ENCODE peak calls at places on chromosomes 6 and 20, in eight cellular contexts. One of them, this sample, is unnamed.

GRCh38 chr6:16319813-16320532 is 81.6 kb downstream of the GMPR start:
- DNase-seq in colonic mucosa: peak
- DNase-seq in small intestine: peak
- DNase-seq in HuH-7: no peak
- DNase-seq in OCI-LY7: no peak
- DNase-seq in NCI-H1105 treated with DMSO at 0.1 percent for 48 hours: no peak
- DNase-seq in HT-29: no peak
- DNase-seq in Ammon's horn: peak
- DNase-seq in this sample: peak

GRCh38 chr6:82363368-82364086 is at the start of gene TPBG:
- DNase-seq in NCI-H1105 treated with DMSO at 0.1 percent for 48 hours: peak
- DNase-seq in OCI-LY7: no peak
- DNase-seq in Ammon's horn: peak
- DNase-seq in colonic mucosa: peak
- DNase-seq in HuH-7: peak
- DNase-seq in HT-29: peak
- DNase-seq in small intestine: peak
- DNase-seq in this sample: peak

GRCh38 chr6:87558446-87558845 is 31.3 kb downstream of the RARS2 start:
- DNase-seq in Ammon's horn: no peak
- DNase-seq in HuH-7: no peak
- DNase-seq in colonic mucosa: no peak
- DNase-seq in small intestine: no peak
- DNase-seq in NCI-H1105 treated with DMSO at 0.1 percent for 48 hours: no peak
- DNase-seq in OCI-LY7: no peak
- DNase-seq in HT-29: no peak
- DNase-seq in this sample: no peak

GRCh38 chr6:51398793-51399192 is 580.1 kb downstream of the TFAP2B start:
- DNase-seq in colonic mucosa: no peak
- DNase-seq in HuH-7: peak
- DNase-seq in HT-29: peak
- DNase-seq in OCI-LY7: no peak
- DNase-seq in Ammon's horn: no peak
- DNase-seq in small intestine: no peak
- DNase-seq in NCI-H1105 treated with DMSO at 0.1 percent for 48 hours: no peak
- DNase-seq in this sample: no peak

GRCh38 chr6:26388014-26388413 is 5.1 kb downstream of the BTN2A2 start:
- DNase-seq in OCI-LY7: no peak
- DNase-seq in small intestine: no peak
- DNase-seq in colonic mucosa: no peak
- DNase-seq in NCI-H1105 treated with DMSO at 0.1 percent for 48 hours: no peak
- DNase-seq in HT-29: no peak
- DNase-seq in HuH-7: no peak
- DNase-seq in Ammon's horn: no peak
- DNase-seq in this sample: no peak

GRCh38 chr20:36542516-36543186 is 1.3 kb downstream of the MYL9 start:
- DNase-seq in Ammon's horn: no peak
- DNase-seq in small intestine: no peak
- DNase-seq in OCI-LY7: no peak
- DNase-seq in NCI-H1105 treated with DMSO at 0.1 percent for 48 hours: no peak
- DNase-seq in HuH-7: no peak
- DNase-seq in HT-29: no peak
- DNase-seq in colonic mucosa: no peak
- DNase-seq in this sample: no peak

GRCh38 chr6:26576929-26577719 is 19.6 kb upstream of the ABT1 start:
- DNase-seq in small intestine: peak
- DNase-seq in Ammon's horn: peak
- DNase-seq in HT-29: peak
- DNase-seq in OCI-LY7: no peak
- DNase-seq in NCI-H1105 treated with DMSO at 0.1 percent for 48 hours: no peak
- DNase-seq in colonic mucosa: peak
- DNase-seq in HuH-7: no peak
- DNase-seq in this sample: peak

GRCh38 chr6:139402935-139403386 is 28.5 kb upstream of the CITED2 start:
- DNase-seq in HuH-7: no peak
- DNase-seq in HT-29: no peak
- DNase-seq in Ammon's horn: no peak
- DNase-seq in small intestine: no peak
- DNase-seq in NCI-H1105 treated with DMSO at 0.1 percent for 48 hours: no peak
- DNase-seq in OCI-LY7: no peak
- DNase-seq in colonic mucosa: no peak
- DNase-seq in this sample: no peak

GRCh38 chr6:125904871-125905270 is 51.7 kb upstream of the HINT3 start:
- DNase-seq in small intestine: no peak
- DNase-seq in NCI-H1105 treated with DMSO at 0.1 percent for 48 hours: no peak
- DNase-seq in colonic mucosa: no peak
- DNase-seq in Ammon's horn: no peak
- DNase-seq in OCI-LY7: no peak
- DNase-seq in HuH-7: no peak
- DNase-seq in HT-29: no peak
- DNase-seq in this sample: no peak

GRCh38 chr6:51989789-51990188 is 97.6 kb downstream of the PKHD1 start:
- DNase-seq in HT-29: no peak
- DNase-seq in colonic mucosa: no peak
- DNase-seq in OCI-LY7: no peak
- DNase-seq in small intestine: no peak
- DNase-seq in HuH-7: no peak
- DNase-seq in NCI-H1105 treated with DMSO at 0.1 percent for 48 hours: no peak
- DNase-seq in Ammon's horn: no peak
- DNase-seq in this sample: no peak

GRCh38 chr6:40789143-40789764 is 202.1 kb upstream of the LRFN2 start:
- DNase-seq in Ammon's horn: no peak
- DNase-seq in small intestine: no peak
- DNase-seq in OCI-LY7: no peak
- DNase-seq in HuH-7: no peak
- DNase-seq in NCI-H1105 treated with DMSO at 0.1 percent for 48 hours: no peak
- DNase-seq in colonic mucosa: no peak
- DNase-seq in HT-29: no peak
- DNase-seq in this sample: no peak

GRCh38 chr6:158284340-158285210 is 27.7 kb upstream of the TULP4 start:
- DNase-seq in small intestine: no peak
- DNase-seq in NCI-H1105 treated with DMSO at 0.1 percent for 48 hours: no peak
- DNase-seq in Ammon's horn: peak
- DNase-seq in HT-29: no peak
- DNase-seq in OCI-LY7: no peak
- DNase-seq in HuH-7: no peak
- DNase-seq in colonic mucosa: no peak
- DNase-seq in this sample: no peak

GRCh38 chr6:9224539-9224938 is 789.2 kb upstream of the SLC35B3 start:
- DNase-seq in colonic mucosa: no peak
- DNase-seq in OCI-LY7: no peak
- DNase-seq in NCI-H1105 treated with DMSO at 0.1 percent for 48 hours: no peak
- DNase-seq in HT-29: no peak
- DNase-seq in Ammon's horn: no peak
- DNase-seq in HuH-7: no peak
- DNase-seq in small intestine: no peak
- DNase-seq in this sample: no peak

GRCh38 chr20:41316009-41316408 is 1.5 kb downstream of the ZHX3 start:
- DNase-seq in OCI-LY7: no peak
- DNase-seq in HuH-7: no peak
- DNase-seq in NCI-H1105 treated with DMSO at 0.1 percent for 48 hours: no peak
- DNase-seq in colonic mucosa: no peak
- DNase-seq in Ammon's horn: no peak
- DNase-seq in small intestine: no peak
- DNase-seq in HT-29: no peak
- DNase-seq in this sample: no peak